ENCODE peak calls at places on chromosomes 1 and 21, in four cellular contexts. L, O, I and D are unnamed samples.

GRCh38 chr1:44719318-44719717 is 11.7 kb downstream of the RNU5D-1 start:
- DNase-seq in L (no peak), O (no peak), I (no peak), D (no peak)

GRCh38 chr1:15304708-15305326 is 57.8 kb downstream of the FHAD1 start:
- DNase-seq in L (peak), O (peak), I (peak), D (peak)

GRCh38 chr21:44723177-44724131 is 12.1 kb upstream of the TSPEAR start:
- DNase-seq in L (no peak), O (no peak), I (no peak), D (no peak)

GRCh38 chr1:202805886-202806511 is 2.2 kb downstream of the KDM5B start:
- DNase-seq in L (peak), O (no peak), I (no peak), D (no peak)

GRCh38 chr1:215569987-215570824 is 3.1 kb downstream of the KCTD3 start:
- DNase-seq in L (peak), O (no peak), I (peak), D (no peak)

GRCh38 chr1:94634977-94635416 is 93.4 kb upstream of the F3 start:
- DNase-seq in L (peak), O (no peak), I (peak), D (no peak)

GRCh38 chr21:33478858-33479678 is 706 bp downstream of the TMEM50B start:
- DNase-seq in L (peak), O (no peak), I (peak), D (peak)

GRCh38 chr1:75992312-75992711 is 60.1 kb upstream of the ASB17 start:
- DNase-seq in L (no peak), O (no peak), I (no peak), D (no peak)

GRCh38 chr1:83583351-83584014 is 415.4 kb downstream of the TTLL7 start:
- DNase-seq in L (no peak), O (no peak), I (no peak), D (peak)

GRCh38 chr1:72724951-72725863 is 442.9 kb upstream of the NEGR1 start:
- DNase-seq in L (no peak), O (no peak), I (peak), D (peak)

GRCh38 chr1:244969355-244970235 is 105.3 kb upstream of the HNRNPU start:
- DNase-seq in L (peak), O (peak), I (peak), D (no peak)
- TF ChIP-seq JUND in L (peak), O (no peak), I (no peak), D (no peak)

GRCh38 chr1:115428262-115428661 is 90.2 kb upstream of the NGF start:
- DNase-seq in L (no peak), O (no peak), I (no peak), D (no peak)

GRCh38 chr1:115423776-115424175 is 85.7 kb upstream of the NGF start:
- DNase-seq in L (no peak), O (no peak), I (no peak), D (no peak)

GRCh38 chr1:115426990-115427389 is 88.9 kb upstream of the NGF start:
- DNase-seq in L (no peak), O (no peak), I (no peak), D (no peak)

GRCh38 chr1:115428676-115429075 is 90.6 kb upstream of the NGF start:
- DNase-seq in L (no peak), O (no peak), I (no peak), D (no peak)

GRCh38 chr1:115426271-115426771 is 88.3 kb upstream of the NGF start:
- DNase-seq in L (peak), O (no peak), I (no peak), D (peak)
- TF ChIP-seq JUND in L (no peak), O (no peak), I (peak), D (no peak)

GRCh38 chr1:27816921-27817630 is 13.5 kb upstream of the PPP1R8 start:
- DNase-seq in L (no peak), O (no peak), I (no peak), D (no peak)
- TF ChIP-seq JUND in L (no peak), O (no peak), I (no peak), D (no peak)

GRCh38 chr21:40886931-40887330 is 40.0 kb upstream of the DSCAM start:
- DNase-seq in L (no peak), O (no peak), I (no peak), D (peak)

GRCh38 chr21:40886006-40886405 is 39.0 kb upstream of the DSCAM start:
- DNase-seq in L (no peak), O (no peak), I (no peak), D (no peak)

GRCh38 chr21:40881767-40882166 is 34.8 kb upstream of the DSCAM start:
- DNase-seq in L (no peak), O (no peak), I (no peak), D (no peak)
- TF ChIP-seq JUND in L (no peak), O (no peak), I (no peak), D (no peak)

GRCh38 chr1:87853576-87854351 is 525.1 kb downstream of the LMO4 start:
- DNase-seq in L (peak), O (no peak), I (no peak), D (no peak)
- TF ChIP-seq JUND in L (no peak), O (no peak), I (no peak), D (no peak)

GRCh38 chr1:1344672-1345361 is 4.4 kb downstream of the DVL1 start:
- DNase-seq in L (peak), O (peak), I (peak), D (peak)
- TF ChIP-seq JUND in L (peak), O (no peak), I (no peak), D (no peak)

DNA sequence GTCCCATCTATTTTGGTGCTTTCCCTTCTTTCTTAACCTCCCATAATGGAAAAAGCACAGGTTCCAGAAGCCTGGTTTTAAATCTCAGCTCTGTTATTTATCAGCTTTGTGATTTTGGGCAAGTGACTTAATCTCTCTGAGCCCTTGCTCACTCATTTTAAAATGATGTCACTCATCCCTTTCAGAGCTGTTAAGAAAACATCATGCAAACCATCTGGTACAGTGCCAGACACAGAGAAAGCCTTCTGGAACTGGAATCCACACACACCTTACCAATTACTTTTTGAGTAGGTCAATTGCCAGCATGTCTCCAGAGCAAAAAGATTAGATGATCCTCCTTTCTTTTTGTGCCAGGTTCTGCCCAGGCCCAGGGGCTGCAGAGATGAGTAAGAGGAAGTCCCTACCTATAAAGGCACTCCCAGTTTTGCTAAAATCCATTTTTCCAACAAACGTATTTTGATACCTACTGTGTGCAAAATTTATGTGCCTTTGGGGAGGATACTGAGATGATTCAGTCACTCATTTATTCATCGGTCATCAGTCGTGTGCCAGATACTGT is 61.3 kb downstream of the ROR1 start:
- DNase-seq in L (no peak), O (no peak), I (no peak), D (no peak)
- TF ChIP-seq JUND in L (no peak), O (no peak), I (no peak), D (no peak)